ENCODE peak calls at places on chromosomes 2 and 18, in ten cellular contexts. S, G, R, D, V, H, X, J, T and N are unnamed samples.

GRCh38 chr2:181305151-181306123 is 151.7 kb upstream of the ITGA4 start:
- DNase-seq in S (peak), G (no peak), R (peak), D (no peak), V (no peak), H (peak), X (no peak), J (no peak), T (no peak), N (no peak)

GRCh38 chr18:39611381-39612090 is 2045.9 kb upstream of the CELF4 start:
- DNase-seq in S (no peak), G (no peak), R (no peak), D (no peak), V (no peak), H (no peak), X (no peak), J (no peak), T (no peak), N (no peak)

GRCh38 chr2:182894174-182894573 is 27.7 kb upstream of the FRZB start:
- DNase-seq in S (no peak), G (no peak), R (no peak), D (no peak), V (no peak), H (no peak), X (no peak), J (no peak), T (no peak), N (no peak)

GRCh38 chr2:134124047-134124753 is 129.7 kb upstream of the MGAT5 start:
- DNase-seq in S (peak), G (no peak), R (no peak), D (no peak), V (no peak), H (no peak), X (no peak), J (peak), T (no peak), N (no peak)

GRCh38 chr2:66548422-66548821 is 113.5 kb downstream of the MEIS1 start:
- DNase-seq in S (no peak), G (no peak), R (no peak), D (no peak), V (no peak), H (no peak), X (no peak), J (no peak), T (no peak), N (no peak)

GRCh38 chr2:204869142-204869823 is 324.0 kb downstream of the PARD3B start:
- DNase-seq in S (no peak), G (no peak), R (peak), D (no peak), V (peak), H (no peak), X (no peak), J (no peak), T (no peak), N (no peak)

GRCh38 chr2:232076272-232076671 is 114.8 kb downstream of the DIS3L2 start:
- DNase-seq in S (no peak), G (no peak), R (no peak), D (no peak), V (no peak), H (no peak), X (no peak), J (no peak), T (no peak), N (no peak)

GRCh38 chr2:158998486-158999248 is 30.2 kb downstream of the TANC1 start:
- DNase-seq in S (no peak), G (no peak), R (peak), D (peak), V (peak), H (no peak), X (no peak), J (peak), T (no peak), N (no peak)

GRCh38 chr2:105557515-105557914 is 158.7 kb upstream of the FHL2 start:
- DNase-seq in S (no peak), G (no peak), R (no peak), D (no peak), V (no peak), H (no peak), X (no peak), J (no peak), T (no peak), N (no peak)

GRCh38 chr2:70977605-70978205 is 725 bp upstream of the ANKRD53 start:
- DNase-seq in S (peak), G (no peak), R (peak), D (no peak), V (peak), H (no peak), X (no peak), J (peak), T (no peak), N (no peak)

GRCh38 chr2:110727923-110728322 is 4.5 kb upstream of the ACOXL start:
- DNase-seq in S (no peak), G (no peak), R (peak), D (no peak), V (no peak), H (no peak), X (no peak), J (no peak), T (no peak), N (no peak)

GRCh38 chr2:215921884-215922283 is 91.5 kb downstream of the MREG start:
- DNase-seq in S (no peak), G (no peak), R (peak), D (no peak), V (peak), H (no peak), X (no peak), J (no peak), T (no peak), N (no peak)

GRCh38 chr2:102449370-102449974 is 23.6 kb upstream of the SLC9A4 start:
- DNase-seq in S (peak), G (peak), R (peak), D (peak), V (peak), H (peak), X (no peak), J (no peak), T (peak), N (peak)

GRCh38 chr2:234288974-234289455 is 207.9 kb downstream of the ARL4C start:
- DNase-seq in S (peak), G (peak), R (peak), D (no peak), V (peak), H (peak), X (no peak), J (peak), T (peak), N (peak)

GRCh38 chr18:47595816-47596501 is 334.5 kb downstream of the SMAD2 start:
- DNase-seq in S (peak), G (no peak), R (peak), D (no peak), V (peak), H (no peak), X (no peak), J (peak), T (peak), N (no peak)

GRCh38 chr18:10682368-10682714 is 156.5 kb downstream of the NAPG start:
- DNase-seq in S (no peak), G (no peak), R (no peak), D (no peak), V (no peak), H (no peak), X (no peak), J (no peak), T (no peak), N (no peak)

GRCh38 chr18:12027046-12027445 is 45.7 kb downstream of the IMPA2 start:
- DNase-seq in S (no peak), G (no peak), R (no peak), D (no peak), V (no peak), H (no peak), X (no peak), J (no peak), T (no peak), N (no peak)

GRCh38 chr18:43396266-43396665 is 119.0 kb upstream of the SYT4 start:
- DNase-seq in S (peak), G (no peak), R (peak), D (no peak), V (peak), H (no peak), X (no peak), J (peak), T (no peak), N (no peak)

GRCh38 chr2:240620149-240620731 is 5.0 kb upstream of the GPR35 start:
- DNase-seq in S (no peak), G (no peak), R (no peak), D (no peak), V (no peak), H (no peak), X (no peak), J (no peak), T (no peak), N (no peak)